ENCODE peak calls at places on chromosome 14, in six cellular contexts. L is activated gamma-delta T cell treated with Interleukin-2 at 50 U/mL for 16 hours; U is stimulated activated CD4-positive, alpha-beta T cell treated with anti-CD3 and anti-CD28 coated beads, Interleukin-2, amount 100 ng/mL, for 48 hours; I is stimulated activated CD8-positive, alpha-beta memory T cell treated with anti-CD3 and anti-CD28 coated beads, Interleukin-7, amount 100 ng/mL, for 1 hour; C is naive B cell; B is Calu3. K is an unnamed sample.

GRCh38 chr14:75380656-75381055 is 47.2 kb upstream of the JDP2 start:
- DNase-seq in U (no peak), C (no peak), I (no peak), B (no peak), L (no peak), K (no peak)

GRCh38 chr14:101193126-101193844 is 289.8 kb upstream of the RTL1 start:
- DNase-seq in L (no peak), I (no peak), C (no peak), U (no peak), B (no peak), K (no peak)

GRCh38 chr14:24238123-24238522 is 4.3 kb downstream of the TINF2 start:
- DNase-seq in L (no peak), B (peak; percentile 13), I (no peak), C (no peak), U (no peak), K (no peak)

GRCh38 chr14:55721353-55721752 is 141.3 kb downstream of the KTN1 start:
- DNase-seq in I (no peak), C (no peak), B (peak; percentile 55), U (no peak), L (no peak), K (no peak)

GRCh38 chr14:99282261-99283050 is 10.5 kb upstream of the BCL11B start:
- DNase-seq in U (no peak), L (no peak), I (no peak), C (no peak), B (no peak), K (no peak)

GRCh38 chr14:105477659-105478623 is 3.3 kb downstream of the CRIP2 start:
- DNase-seq in U (no peak), B (no peak), L (peak; percentile 52), C (peak; percentile 70), I (no peak), K (no peak)

GRCh38 chr14:38721822-38722431 is 381.1 kb downstream of the SEC23A start:
- DNase-seq in I (no peak), B (peak; percentile 76), L (no peak), C (no peak), U (peak; percentile 36), K (no peak)

GRCh38 chr14:59632381-59632780 is 55.8 kb upstream of the CCDC175 start:
- DNase-seq in C (no peak), L (no peak), I (no peak), B (peak; percentile 32), U (peak; percentile 6), K (no peak)

GRCh38 chr14:90397401-90398314 is 829 bp downstream of the CALM1 start:
- DNase-seq in B (peak; percentile 55), I (peak; percentile 36), C (peak; percentile 62), U (peak; percentile 49), L (peak; percentile 67), K (peak; percentile 50)

K was measured in activated T-helper 9 cell treated with anti-CD3 and anti-CD28 coated beads, Interleukin-2, amount 50 U/mL, for 16 hours.